ENCODE peak calls at places on chromosome 13, in eight cellular contexts. One of them, this sample, is unnamed.

GRCh38 chr13:102774596-102775375 is 1.2 kb upstream of the TEX30 start:
- DNase-seq in activated gamma-delta T cell: no peak
- DNase-seq in left cardiac atrium: no peak
- DNase-seq in stimulated activated CD4-positive, alpha-beta T cell treated with anti-CD3 and anti-CD28 coated beads, Interleukin-4, amount 100 ng/mL, for 4 hours: no peak
- DNase-seq in dorsolateral prefrontal cortex: no peak
- DNase-seq in H54: no peak
- DNase-seq in EL: no peak
- DNase-seq in tibial nerve: no peak
- DNase-seq in this sample: no peak

GRCh38 chr13:60229708-60230272 is 66.1 kb upstream of the DIAPH3 start:
- DNase-seq in H54: no peak
- DNase-seq in EL: no peak
- DNase-seq in activated gamma-delta T cell: no peak
- DNase-seq in stimulated activated CD4-positive, alpha-beta T cell treated with anti-CD3 and anti-CD28 coated beads, Interleukin-4, amount 100 ng/mL, for 4 hours: no peak
- DNase-seq in left cardiac atrium: no peak
- DNase-seq in tibial nerve: no peak
- DNase-seq in dorsolateral prefrontal cortex: no peak
- DNase-seq in this sample: no peak

GRCh38 chr13:51467730-51468129 is 14.9 kb upstream of the INTS6 start:
- DNase-seq in EL: no peak
- DNase-seq in left cardiac atrium: no peak
- DNase-seq in H54: no peak
- DNase-seq in tibial nerve: no peak
- DNase-seq in activated gamma-delta T cell: no peak
- DNase-seq in stimulated activated CD4-positive, alpha-beta T cell treated with anti-CD3 and anti-CD28 coated beads, Interleukin-4, amount 100 ng/mL, for 4 hours: no peak
- DNase-seq in dorsolateral prefrontal cortex: no peak
- DNase-seq in this sample: no peak

GRCh38 chr13:72911988-72912387 is 130.1 kb downstream of the PIBF1 start:
- DNase-seq in dorsolateral prefrontal cortex: no peak
- DNase-seq in EL: no peak
- DNase-seq in activated gamma-delta T cell: no peak
- DNase-seq in H54: no peak
- DNase-seq in stimulated activated CD4-positive, alpha-beta T cell treated with anti-CD3 and anti-CD28 coated beads, Interleukin-4, amount 100 ng/mL, for 4 hours: no peak
- DNase-seq in left cardiac atrium: no peak
- DNase-seq in tibial nerve: no peak
- DNase-seq in this sample: no peak

GRCh38 chr13:84641491-84641890 is 759.2 kb upstream of the SLITRK1 start:
- DNase-seq in dorsolateral prefrontal cortex: no peak
- DNase-seq in tibial nerve: no peak
- DNase-seq in stimulated activated CD4-positive, alpha-beta T cell treated with anti-CD3 and anti-CD28 coated beads, Interleukin-4, amount 100 ng/mL, for 4 hours: no peak
- DNase-seq in H54: no peak
- DNase-seq in left cardiac atrium: no peak
- DNase-seq in activated gamma-delta T cell: no peak
- DNase-seq in EL: peak
- DNase-seq in this sample: no peak

GRCh38 chr13:97141564-97142005 is 80.5 kb upstream of the MBNL2 start:
- DNase-seq in stimulated activated CD4-positive, alpha-beta T cell treated with anti-CD3 and anti-CD28 coated beads, Interleukin-4, amount 100 ng/mL, for 4 hours: peak
- DNase-seq in EL: peak
- DNase-seq in left cardiac atrium: no peak
- DNase-seq in H54: peak
- DNase-seq in dorsolateral prefrontal cortex: no peak
- DNase-seq in activated gamma-delta T cell: no peak
- DNase-seq in tibial nerve: no peak
- DNase-seq in this sample: no peak

GRCh38 chr13:80217614-80218456 is 123.1 kb downstream of the SPRY2 start:
- DNase-seq in H54: no peak
- DNase-seq in stimulated activated CD4-positive, alpha-beta T cell treated with anti-CD3 and anti-CD28 coated beads, Interleukin-4, amount 100 ng/mL, for 4 hours: no peak
- DNase-seq in left cardiac atrium: no peak
- DNase-seq in dorsolateral prefrontal cortex: no peak
- DNase-seq in activated gamma-delta T cell: no peak
- DNase-seq in EL: no peak
- DNase-seq in tibial nerve: no peak
- DNase-seq in this sample: no peak

GRCh38 chr13:36475468-36475867 is 43.2 kb downstream of the CCNA1 start:
- DNase-seq in tibial nerve: no peak
- DNase-seq in H54: no peak
- DNase-seq in activated gamma-delta T cell: no peak
- DNase-seq in stimulated activated CD4-positive, alpha-beta T cell treated with anti-CD3 and anti-CD28 coated beads, Interleukin-4, amount 100 ng/mL, for 4 hours: no peak
- DNase-seq in left cardiac atrium: no peak
- DNase-seq in EL: peak
- DNase-seq in dorsolateral prefrontal cortex: no peak
- DNase-seq in this sample: no peak

GRCh38 chr13:52399037-52399436 is 6.9 kb downstream of the THSD1 start:
- DNase-seq in tibial nerve: no peak
- DNase-seq in stimulated activated CD4-positive, alpha-beta T cell treated with anti-CD3 and anti-CD28 coated beads, Interleukin-4, amount 100 ng/mL, for 4 hours: no peak
- DNase-seq in H54: no peak
- DNase-seq in activated gamma-delta T cell: no peak
- DNase-seq in dorsolateral prefrontal cortex: no peak
- DNase-seq in EL: no peak
- DNase-seq in left cardiac atrium: no peak
- DNase-seq in this sample: no peak

GRCh38 chr13:30618938-30619289 is 1.2 kb downstream of the USPL1 start:
- DNase-seq in tibial nerve: no peak
- DNase-seq in dorsolateral prefrontal cortex: no peak
- DNase-seq in H54: no peak
- DNase-seq in left cardiac atrium: no peak
- DNase-seq in stimulated activated CD4-positive, alpha-beta T cell treated with anti-CD3 and anti-CD28 coated beads, Interleukin-4, amount 100 ng/mL, for 4 hours: no peak
- DNase-seq in activated gamma-delta T cell: no peak
- DNase-seq in EL: no peak
- DNase-seq in this sample: no peak

GRCh38 chr13:59425211-59425721 is 738.5 kb downstream of the DIAPH3 start:
- DNase-seq in left cardiac atrium: no peak
- DNase-seq in tibial nerve: no peak
- DNase-seq in activated gamma-delta T cell: no peak
- DNase-seq in H54: no peak
- DNase-seq in EL: peak
- DNase-seq in stimulated activated CD4-positive, alpha-beta T cell treated with anti-CD3 and anti-CD28 coated beads, Interleukin-4, amount 100 ng/mL, for 4 hours: no peak
- DNase-seq in dorsolateral prefrontal cortex: no peak
- DNase-seq in this sample: no peak

GRCh38 chr13:45472171-45472705 is 7.5 kb downstream of the COG3 start:
- DNase-seq in EL: no peak
- DNase-seq in H54: no peak
- DNase-seq in stimulated activated CD4-positive, alpha-beta T cell treated with anti-CD3 and anti-CD28 coated beads, Interleukin-4, amount 100 ng/mL, for 4 hours: no peak
- DNase-seq in left cardiac atrium: no peak
- DNase-seq in activated gamma-delta T cell: no peak
- DNase-seq in dorsolateral prefrontal cortex: no peak
- DNase-seq in tibial nerve: no peak
- DNase-seq in this sample: no peak

GRCh38 chr13:107271226-107271625 is 703.3 kb upstream of the ARGLU1 start:
- DNase-seq in dorsolateral prefrontal cortex: no peak
- DNase-seq in EL: no peak
- DNase-seq in left cardiac atrium: no peak
- DNase-seq in activated gamma-delta T cell: no peak
- DNase-seq in stimulated activated CD4-positive, alpha-beta T cell treated with anti-CD3 and anti-CD28 coated beads, Interleukin-4, amount 100 ng/mL, for 4 hours: no peak
- DNase-seq in tibial nerve: no peak
- DNase-seq in H54: peak
- DNase-seq in this sample: no peak

GRCh38 chr13:110471833-110472162 is 89.7 kb downstream of the RAB20 start:
- DNase-seq in dorsolateral prefrontal cortex: no peak
- DNase-seq in stimulated activated CD4-positive, alpha-beta T cell treated with anti-CD3 and anti-CD28 coated beads, Interleukin-4, amount 100 ng/mL, for 4 hours: no peak
- DNase-seq in H54: no peak
- DNase-seq in tibial nerve: no peak
- DNase-seq in left cardiac atrium: peak
- DNase-seq in EL: peak
- DNase-seq in activated gamma-delta T cell: no peak
- DNase-seq in this sample: peak

GRCh38 chr13:25447396-25447795 is 75.6 kb downstream of the ATP8A2 start:
- DNase-seq in left cardiac atrium: no peak
- DNase-seq in stimulated activated CD4-positive, alpha-beta T cell treated with anti-CD3 and anti-CD28 coated beads, Interleukin-4, amount 100 ng/mL, for 4 hours: no peak
- DNase-seq in dorsolateral prefrontal cortex: no peak
- DNase-seq in H54: no peak
- DNase-seq in activated gamma-delta T cell: no peak
- DNase-seq in EL: no peak
- DNase-seq in tibial nerve: no peak
- DNase-seq in this sample: no peak

GRCh38 chr13:92745233-92745632 is 481.4 kb upstream of the GPC6 start:
- DNase-seq in dorsolateral prefrontal cortex: no peak
- DNase-seq in left cardiac atrium: no peak
- DNase-seq in EL: peak
- DNase-seq in activated gamma-delta T cell: no peak
- DNase-seq in stimulated activated CD4-positive, alpha-beta T cell treated with anti-CD3 and anti-CD28 coated beads, Interleukin-4, amount 100 ng/mL, for 4 hours: no peak
- DNase-seq in tibial nerve: no peak
- DNase-seq in H54: no peak
- DNase-seq in this sample: no peak